ENCODE peak calls at places on chromosomes 13 and 19, in four cellular contexts. T is RWPE1; L is activated T-cell treated with anti-CD3 and anti-CD28 coated beads for 48 hours; Y is stimulated activated CD4-positive, alpha-beta T cell treated with anti-CD3 and anti-CD28 coated beads, Interleukin-4, amount 100 ng/mL, for 4 hours. F is an unnamed sample.

GRCh38 chr13:114132419-114133121 is at the start of gene RASA3:
- DNase-seq in T (peak), L (peak), Y (no peak), F (no peak)

GRCh38 chr13:39462456-39462855 is 140.5 kb downstream of the LHFPL6 start:
- DNase-seq in T (no peak), L (no peak), Y (no peak), F (no peak)

GRCh38 chr19:7366701-7367420 is 18.1 kb downstream of the ARHGEF18 start:
- DNase-seq in T (peak), L (no peak), Y (no peak), F (no peak)

GRCh38 chr13:52345048-52345447 is 60.9 kb downstream of the THSD1 start:
- DNase-seq in T (peak), L (no peak), Y (no peak), F (no peak)

GRCh38 chr19:17333611-17334413 is 843 bp downstream of the ANO8 start:
- DNase-seq in T (peak), L (peak), Y (peak), F (no peak)

GRCh38 chr13:33205224-33205623 is 80.3 kb downstream of the STARD13 start:
- DNase-seq in T (no peak), L (no peak), Y (no peak), F (no peak)

GRCh38 chr19:18802354-18802753 is 11.2 kb upstream of the COMP start:
- DNase-seq in T (no peak), L (no peak), Y (no peak), F (no peak)

GRCh38 chr13:34833562-34834182 is 108.4 kb upstream of the NBEA start:
- DNase-seq in T (no peak), L (no peak), Y (no peak), F (no peak)

GRCh38 chr19:53553865-53554791 is 16.2 kb downstream of the ZNF331 start:
- DNase-seq in T (peak), L (peak), Y (peak), F (peak)

GRCh38 chr13:109494955-109495354 is 291.4 kb downstream of the IRS2 start:
- DNase-seq in T (peak), L (no peak), Y (no peak), F (peak)

GRCh38 chr19:1288528-1289394 is 3.1 kb downstream of the EFNA2 start:
- DNase-seq in T (no peak), L (no peak), Y (no peak), F (no peak)

GRCh38 chr13:33058816-33059215 is 42.6 kb downstream of the KL start:
- DNase-seq in T (no peak), L (no peak), Y (no peak), F (no peak)

GRCh38 chr19:31386806-31387205 is 37.6 kb upstream of the TSHZ3 start:
- DNase-seq in T (no peak), L (no peak), Y (no peak), F (no peak)

GRCh38 chr19:51296331-51297093 is 14.9 kb upstream of the IGLON5 start:
- DNase-seq in T (no peak), L (no peak), Y (no peak), F (no peak)

GRCh38 chr13:106526748-106527488 is 8.5 kb downstream of the EFNB2 start:
- DNase-seq in T (no peak), L (no peak), Y (no peak), F (no peak)

GRCh38 chr19:6048808-6049405 is 61.4 kb downstream of the RFX2 start:
- DNase-seq in T (peak), L (peak), Y (peak), F (no peak)

GRCh38 chr19:1855040-1855827 is 7.0 kb upstream of the REXO1 start:
- DNase-seq in T (peak), L (peak), Y (peak), F (peak)

GRCh38 chr13:73894995-73895571 is 239.1 kb downstream of the KLF12 start:
- DNase-seq in T (no peak), L (no peak), Y (no peak), F (no peak)

GRCh38 chr13:97878421-97879375 is 74.8 kb upstream of the IPO5 start:
- DNase-seq in T (no peak), L (no peak), Y (no peak), F (no peak)

GRCh38 chr13:111372651-111373425 is 52.4 kb downstream of the TEX29 start:
- DNase-seq in T (no peak), L (no peak), Y (no peak), F (no peak)

GRCh38 chr13:41457589-41458186 is 338 bp downstream of the RGCC start:
- DNase-seq in T (no peak), L (no peak), Y (peak), F (no peak)

GRCh38 chr19:51316688-51317087 is 5.2 kb downstream of the IGLON5 start:
- DNase-seq in T (no peak), L (no peak), Y (no peak), F (no peak)

GRCh38 chr13:20191902-20192469 is 752 bp downstream of the GJB2 start:
- DNase-seq in T (no peak), L (no peak), Y (no peak), F (no peak)

GRCh38 chr13:110265341-110265681 is 41.6 kb downstream of the COL4A1 start:
- DNase-seq in T (no peak), L (no peak), Y (no peak), F (no peak)

GRCh38 chr19:50839712-50840655 is 6.6 kb upstream of the KLK15 start:
- DNase-seq in T (no peak), L (no peak), Y (no peak), F (no peak)

GRCh38 chr13:113579686-113580085 is 4.9 kb upstream of the TFDP1 start:
- DNase-seq in T (no peak), L (no peak), Y (no peak), F (no peak)

GRCh38 chr19:15374796-15375440 is 4.7 kb downstream of the AKAP8 start:
- DNase-seq in T (no peak), L (no peak), Y (no peak), F (no peak)

GRCh38 chr19:40610396-40611064 is 9.4 kb downstream of the LTBP4 start:
- DNase-seq in T (no peak), L (peak), Y (peak), F (no peak)

GRCh38 chr19:1232231-1232637 is 5.6 kb downstream of the CBARP start:
- DNase-seq in T (no peak), L (no peak), Y (no peak), F (no peak)